ENCODE peak calls at places on chromosomes 3 and 15, in seven cellular contexts. A is cardiac fibroblast, H is lung, T is epithelial cell of esophagus, W is esophagus squamous epithelium, B is skeletal muscle cell, S is brain microvascular endothelial cell. M is an unnamed sample.

GRCh38 chr3:164416491-164417222 is 661.6 kb downstream of the SI start:
- DNase-seq in T (no peak), S (peak), A (no peak), B (peak), W (no peak), H (no peak), M (no peak)

GRCh38 chr3:113771993-113772392 is 25.2 kb downstream of the ATP6V1A start:
- DNase-seq in A (no peak), S (no peak), T (no peak), W (no peak), H (no peak), B (no peak), M (no peak)

GRCh38 chr15:31402511-31403056 is 75.9 kb downstream of the KLF13 start:
- DNase-seq in H (no peak), A (peak), S (peak), W (no peak), B (peak), T (no peak), M (no peak)

GRCh38 chr3:52181543-52181942 is 16.4 kb upstream of the ALAS1 start:
- DNase-seq in T (peak), H (no peak), B (no peak), A (peak), W (no peak), S (no peak), M (no peak)

GRCh38 chr15:51318382-51319150 is 19.8 kb downstream of the CYP19A1 start:
- DNase-seq in S (peak), A (peak), T (no peak), B (no peak), W (no peak), H (no peak), M (no peak)

GRCh38 chr3:51953445-51953844 is 1.7 kb upstream of the GPR62 start:
- DNase-seq in S (peak), T (peak), A (peak), W (no peak), B (peak), H (no peak), M (peak)

GRCh38 chr3:22713936-22714335 is 489.2 kb upstream of the UBE2E2 start:
- DNase-seq in H (no peak), S (peak), B (peak), T (peak), W (no peak), A (peak), M (no peak)

GRCh38 chr3:129690406-129690805 is 83.9 kb upstream of the PLXND1 start:
- DNase-seq in W (no peak), A (peak), S (peak), B (peak), H (peak), T (peak), M (peak)

GRCh38 chr15:69413822-69414701 is at the start of gene KIF23:
- DNase-seq in H (peak), T (peak), W (peak), B (peak), S (peak), A (peak), M (peak)

GRCh38 chr3:194577985-194578905 is 55.0 kb downstream of the TMEM44 start:
- DNase-seq in B (peak), T (peak), W (no peak), S (peak), H (no peak), A (peak), M (peak)

GRCh38 chr3:59678042-59678707 is 628.4 kb upstream of the CFAP20DC start:
- DNase-seq in A (no peak), T (peak), B (no peak), W (no peak), S (no peak), H (peak), M (no peak)

GRCh38 chr3:48338635-48339034 is 5.2 kb upstream of the SPINK8 start:
- DNase-seq in T (no peak), A (no peak), H (no peak), B (peak), W (no peak), S (no peak), M (no peak)

GRCh38 chr3:125231895-125232294 is 19.3 kb upstream of the SLC12A8 start:
- DNase-seq in S (peak), W (no peak), T (peak), A (peak), B (peak), H (no peak), M (no peak)

GRCh38 chr15:48602358-48603122 is 43.0 kb downstream of the FBN1 start:
- DNase-seq in T (peak), H (no peak), A (peak), B (no peak), W (no peak), S (peak), M (no peak)

GRCh38 chr3:193585530-193585929 is 7.5 kb upstream of the OPA1 start:
- DNase-seq in W (no peak), B (no peak), T (peak), A (no peak), H (no peak), S (no peak), M (no peak)

GRCh38 chr15:58933311-58934113 is at the start of gene SLTM:
- DNase-seq in H (peak), S (peak), T (peak), W (peak), B (peak), A (peak), M (peak)

GRCh38 chr15:48005077-48005476 is 115.7 kb upstream of the SLC24A5 start:
- DNase-seq in T (no peak), H (no peak), B (no peak), W (no peak), A (no peak), S (no peak), M (no peak)

GRCh38 chr15:36757189-36757814 is 177.9 kb downstream of the CDIN1 start:
- DNase-seq in T (peak), B (no peak), W (no peak), A (peak), S (peak), H (no peak), M (no peak)

GRCh38 chr3:195221876-195222617 is 48.9 kb downstream of the XXYLT1 start:
- DNase-seq in B (no peak), T (no peak), A (no peak), S (no peak), W (no peak), H (no peak), M (no peak)

GRCh38 chr15:76625267-76625666 is 279.9 kb downstream of the SCAPER start:
- DNase-seq in B (no peak), H (no peak), T (no peak), A (no peak), W (no peak), S (no peak), M (no peak)

GRCh38 chr3:197023241-197023997 is 6.2 kb downstream of the MELTF start:
- DNase-seq in S (no peak), H (no peak), B (no peak), A (no peak), T (no peak), W (no peak), M (no peak)

GRCh38 chr3:11054739-11055438 is 62.3 kb downstream of the SLC6A1 start:
- DNase-seq in T (no peak), W (no peak), B (no peak), S (no peak), A (no peak), H (no peak), M (no peak)

GRCh38 chr3:54243262-54243931 is 121.0 kb downstream of the CACNA2D3 start:
- DNase-seq in H (no peak), T (peak), W (no peak), A (peak), B (no peak), S (no peak), M (no peak)

GRCh38 chr3:43996379-43997301 is 245.0 kb upstream of the TOPAZ1 start:
- DNase-seq in S (no peak), B (no peak), W (no peak), T (peak), H (no peak), A (peak), M (no peak)

GRCh38 chr15:39833515-39833981 is 50.9 kb upstream of the FSIP1 start:
- DNase-seq in S (no peak), T (peak), B (no peak), W (no peak), A (peak), H (no peak), M (peak)

GRCh38 chr3:68973635-68974034 is 39.8 kb downstream of the EOGT start:
- DNase-seq in T (peak), A (no peak), B (no peak), H (no peak), S (no peak), W (no peak), M (no peak)

GRCh38 chr3:114809668-114810413 is 337.2 kb downstream of the ZBTB20 start:
- DNase-seq in A (no peak), W (no peak), S (peak), H (no peak), B (no peak), T (no peak), M (no peak)

GRCh38 chr3:189588061-189588817 is 43.0 kb upstream of the TP63 start:
- DNase-seq in S (peak), H (no peak), W (no peak), T (peak), B (peak), A (peak), M (peak)

GRCh38 chr15:58201536-58201935 is 63.4 kb downstream of the AQP9 start:
- DNase-seq in A (peak), B (peak), H (no peak), S (no peak), W (no peak), T (no peak), M (no peak)

GRCh38 chr15:94937243-94937642 is 705.9 kb downstream of the MCTP2 start:
- DNase-seq in S (no peak), H (no peak), T (no peak), A (no peak), B (no peak), W (no peak), M (no peak)

GRCh38 chr15:77495806-77496589 is 75.3 kb downstream of the HMG20A start:
- DNase-seq in T (no peak), H (no peak), S (peak), B (peak), W (no peak), A (peak), M (no peak)

GRCh38 chr3:25648107-25648535 is 16.6 kb downstream of the TOP2B start:
- DNase-seq in B (peak), S (peak), T (peak), A (peak), H (peak), W (peak), M (peak)

GRCh38 chr3:46409735-46410489 is 2.9 kb downstream of the CCRL2 start:
- DNase-seq in A (no peak), H (no peak), B (no peak), T (no peak), S (no peak), W (no peak), M (no peak)
- H3K4me3 ChIP-seq in A (no peak), H (peak), B (no peak), T (no peak), S (no peak), W (no peak), M (no peak)

GRCh38 chr15:89910891-89911626 is 1.7 kb downstream of the ARPIN start:
- DNase-seq in T (no peak), A (no peak), S (no peak), B (no peak), W (no peak), H (no peak), M (no peak)
- H3K4me3 ChIP-seq in T (no peak), A (no peak), S (no peak), B (no peak), W (no peak), H (no peak), M (no peak)

DNA sequence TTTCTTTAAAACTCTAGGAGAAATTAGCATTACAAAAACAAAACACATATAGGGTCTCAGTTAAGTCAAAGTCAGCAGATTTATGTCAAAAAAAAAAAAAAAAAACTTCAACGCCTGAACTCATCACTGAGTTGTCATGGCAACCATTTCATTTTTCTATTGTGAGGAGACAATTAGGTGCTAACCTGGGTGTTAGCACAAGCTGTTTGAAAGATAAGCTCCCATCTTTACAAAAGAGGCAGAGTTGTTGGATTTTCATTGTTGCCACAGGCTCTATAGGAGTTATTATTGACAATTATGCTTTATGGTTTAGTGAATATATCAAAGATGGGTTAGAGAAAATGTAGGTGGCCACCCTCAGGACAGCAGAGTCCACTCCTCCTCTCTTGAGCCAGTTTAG is 806.9 kb downstream of the GRM7 start:
- DNase-seq in T (no peak), W (no peak), S (no peak), B (no peak), H (no peak), A (no peak), M (no peak)
- H3K4me3 ChIP-seq in T (no peak), W (no peak), S (no peak), B (no peak), H (no peak), A (no peak), M (no peak)

DNA sequence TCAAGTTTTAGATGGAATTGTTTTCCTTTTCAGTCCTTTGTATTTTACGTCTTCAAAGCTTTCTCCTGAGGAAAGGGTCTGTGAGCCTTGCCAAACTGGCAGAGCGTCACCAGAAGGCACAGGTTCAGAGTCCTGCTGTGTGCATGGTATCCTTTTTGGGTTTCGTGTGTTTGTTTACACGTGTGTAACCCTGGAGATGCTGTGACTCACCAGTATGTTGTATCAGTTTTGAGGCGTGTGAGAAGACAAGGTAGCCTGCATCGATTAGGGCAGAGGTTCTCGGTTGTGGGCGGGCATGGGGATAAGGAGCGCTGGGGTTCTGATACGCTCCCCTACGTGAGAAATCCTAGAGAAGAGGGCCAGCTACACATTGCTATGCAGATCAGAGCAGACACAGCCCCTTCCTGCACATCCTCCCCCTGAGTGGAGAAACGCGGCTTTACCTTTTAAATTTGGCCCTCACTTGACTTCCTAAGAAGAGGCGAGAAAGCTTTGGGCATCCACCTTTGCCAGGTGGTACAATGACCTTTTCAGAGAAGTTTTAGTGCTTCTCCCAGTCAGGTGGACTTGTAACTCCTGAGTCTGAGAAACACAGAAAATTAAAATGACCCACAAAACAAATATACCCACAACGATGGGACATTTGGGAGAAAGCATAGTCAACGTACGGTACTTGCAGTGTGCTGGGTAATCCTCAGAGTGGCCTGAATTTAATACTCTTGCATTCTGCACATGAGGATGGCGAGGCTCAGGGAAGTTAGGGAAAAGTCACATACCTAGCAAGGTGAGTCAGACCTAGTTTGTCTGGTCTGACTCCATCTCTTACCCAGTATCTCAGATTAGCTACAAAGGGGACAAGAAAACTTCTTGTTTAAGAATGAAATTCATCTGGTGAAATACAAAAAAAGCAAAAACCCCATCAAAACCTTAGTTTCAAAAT is 38.1 kb downstream of the TRAK1 start:
- DNase-seq in B (no peak), A (no peak), H (no peak), T (peak), W (no peak), S (peak), M (no peak)
- H3K4me3 ChIP-seq in B (no peak), A (no peak), H (no peak), T (no peak), W (no peak), S (no peak), M (no peak)